ENCODE peak calls at places on chromosomes 5 and 9, in four cellular contexts. X is G401, P is LoVo, U is iPS-NIHi11. A is an unnamed sample.

GRCh38 chr5:131514316-131515275 is 120.4 kb downstream of the RAPGEF6 start:
- DNase-seq in X (no peak), P (no peak), U (no peak), A (no peak)

GRCh38 chr5:73709536-73710129 is 83.6 kb downstream of the ARHGEF28 start:
- DNase-seq in X (no peak), P (no peak), U (no peak), A (no peak)

GRCh38 chr5:44605926-44606325 is 202.8 kb upstream of the MRPS30 start:
- DNase-seq in X (no peak), P (no peak), U (no peak), A (no peak)

GRCh38 chr5:123344819-123345426 is 78.3 kb downstream of the CEP120 start:
- DNase-seq in X (peak), P (no peak), U (peak), A (no peak)

GRCh38 chr9:37383876-37384715 is 38.4 kb upstream of the GRHPR start:
- DNase-seq in X (no peak), P (no peak), U (no peak), A (no peak)

GRCh38 chr5:131983244-131983771 is 28.1 kb downstream of the ACSL6 start:
- DNase-seq in X (peak), P (no peak), U (no peak), A (peak)

GRCh38 chr5:172870261-172870806 is 36.3 kb downstream of the ERGIC1 start:
- DNase-seq in X (no peak), P (no peak), U (no peak), A (no peak)

GRCh38 chr9:99803694-99804093 is 18.0 kb upstream of the NR4A3 start:
- DNase-seq in X (no peak), P (no peak), U (no peak), A (no peak)

GRCh38 chr9:125131778-125132177 is 11.6 kb downstream of the SCAI start:
- DNase-seq in X (no peak), P (no peak), U (no peak), A (no peak)